ENCODE peak calls at places on chromosomes 3 and 15, in six cellular contexts. I is A549, S is HepG2, B is K562, G is GM12878, L is endothelial cell of umbilical vein. J is an unnamed sample.

GRCh38 chr3:129973853-129974252 is 667 bp upstream of the TRH start:
- DNase-seq in G (no peak), B (no peak), S (no peak), L (no peak), I (no peak), J (no peak)

GRCh38 chr3:125148836-125149235 is 63.7 kb downstream of the SLC12A8 start:
- DNase-seq in I (no peak), L (no peak), S (no peak), G (no peak), B (no peak), J (no peak)

GRCh38 chr3:58469096-58469495 is 22.8 kb upstream of the KCTD6 start:
- DNase-seq in G (no peak), L (no peak), I (no peak), S (no peak), B (no peak), J (no peak)

GRCh38 chr3:140355481-140355880 is 322.4 kb upstream of the TRIM42 start:
- DNase-seq in L (no peak), B (no peak), G (no peak), I (no peak), S (no peak), J (no peak)

GRCh38 chr3:13465236-13465958 is 14.7 kb upstream of the HDAC11 start:
- DNase-seq in B (no peak), G (no peak), I (no peak), L (no peak), S (no peak), J (no peak)

GRCh38 chr15:39579487-39580116 is 1.3 kb upstream of the THBS1 start:
- DNase-seq in S (peak), L (peak), I (peak), B (no peak), G (no peak), J (no peak)

GRCh38 chr3:52022323-52023100 is 26.8 kb upstream of the RPL29 start:
- DNase-seq in L (no peak), I (no peak), B (no peak), G (no peak), S (no peak), J (peak)

GRCh38 chr3:45212095-45212468 is 14.0 kb downstream of the TMEM158 start:
- DNase-seq in L (no peak), B (no peak), I (no peak), S (no peak), G (no peak), J (peak)

GRCh38 chr3:149702691-149703426 is 45.0 kb upstream of the WWTR1 start:
- DNase-seq in S (no peak), B (no peak), G (no peak), I (no peak), L (no peak), J (no peak)

GRCh38 chr15:92161039-92161670 is 232.5 kb upstream of the ST8SIA2 start:
- DNase-seq in I (no peak), L (no peak), B (no peak), G (peak), S (no peak), J (peak)

GRCh38 chr3:25604107-25604805 is 60.5 kb downstream of the TOP2B start:
- DNase-seq in I (peak), B (peak), G (no peak), S (no peak), L (peak), J (peak)

GRCh38 chr3:101850327-101851048 is 1.2 kb downstream of the NFKBIZ start:
- DNase-seq in G (peak), S (no peak), L (peak), B (no peak), I (no peak), J (peak)

GRCh38 chr3:16456784-16457415 is 56.6 kb downstream of the RFTN1 start:
- DNase-seq in L (no peak), S (no peak), B (no peak), G (no peak), I (peak), J (no peak)

GRCh38 chr3:73999501-73999900 is 374.8 kb upstream of the PDZRN3 start:
- DNase-seq in G (no peak), L (no peak), B (no peak), S (no peak), I (no peak), J (no peak)

GRCh38 chr3:101574388-101575156 is 592 bp downstream of the PCNP start:
- DNase-seq in L (peak), G (peak), B (no peak), S (peak), I (peak), J (peak)

GRCh38 chr15:54373332-54373731 is 395.1 kb downstream of the UNC13C start:
- DNase-seq in S (no peak), I (no peak), L (no peak), B (no peak), G (no peak), J (no peak)

GRCh38 chr15:54374184-54374947 is 396.1 kb downstream of the UNC13C start:
- DNase-seq in I (no peak), S (no peak), L (no peak), G (no peak), B (no peak), J (no peak)
- TF ChIP-seq MYC in I (no peak), S (no peak), L (no peak), G (no peak), B (no peak), J (no peak)

GRCh38 chr3:36741285-36741684 is 23.1 kb downstream of the DCLK3 start:
- DNase-seq in L (no peak), I (peak), B (no peak), S (no peak), G (no peak), J (no peak)
- TF ChIP-seq CTCF in L (no peak), I (peak), B (peak), S (peak), G (no peak), J (no peak)

DNA sequence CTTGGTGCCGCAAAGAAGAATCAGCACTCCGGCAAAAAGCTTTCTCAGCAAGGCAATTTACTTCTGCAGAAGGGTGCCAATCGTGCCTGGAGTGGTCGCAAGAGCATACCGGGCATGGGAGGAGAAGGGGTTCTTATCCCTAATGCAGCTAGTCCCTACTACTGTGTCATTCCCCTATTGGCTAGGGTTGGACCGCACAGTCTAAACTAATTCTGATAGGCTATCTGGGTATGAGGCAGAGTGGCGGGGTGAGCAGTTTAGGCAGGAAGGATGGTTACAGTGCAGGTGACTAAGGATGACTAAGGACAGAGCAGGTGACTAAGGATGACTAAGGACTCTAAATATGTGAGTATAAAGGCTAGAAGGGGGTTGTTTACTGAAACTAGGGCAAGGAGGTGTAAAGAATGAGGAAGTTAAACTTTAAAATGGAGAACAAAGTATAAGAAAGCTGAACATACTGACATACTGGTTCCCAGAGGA is 52.9 kb downstream of the PGBD4 start:
- DNase-seq in B (no peak), G (no peak), L (no peak), I (peak), S (no peak), J (peak)
- TF ChIP-seq MYC in B (no peak), G (no peak), L (no peak), I (no peak), S (no peak), J (no peak)

GRCh38 chr3:154781595-154781994 is 298.5 kb upstream of the MME start:
- DNase-seq in L (no peak), B (no peak), S (no peak), I (no peak), G (no peak), J (no peak)
- TF ChIP-seq CTCF in L (no peak), B (no peak), S (no peak), I (no peak), G (no peak), J (no peak)

DNA sequence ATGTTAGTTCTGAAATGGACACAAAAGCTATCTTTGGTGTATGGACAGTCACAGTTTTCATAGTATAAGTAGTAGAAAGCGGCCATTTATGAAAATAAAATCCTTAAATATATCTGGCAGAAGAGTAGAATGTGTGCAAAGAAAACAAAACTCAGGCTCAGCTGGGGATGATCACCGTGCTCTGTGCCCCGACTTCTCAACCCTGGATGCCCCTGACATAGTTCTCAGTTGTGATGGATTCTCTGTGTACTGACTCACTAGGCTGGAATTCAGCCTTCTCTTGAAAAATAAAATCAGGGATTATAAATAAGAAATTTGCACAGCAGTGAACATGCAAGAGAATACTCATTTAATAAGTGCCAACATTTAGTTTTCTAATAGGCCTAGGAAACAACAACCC is 925.1 kb upstream of the NR2F2 start:
- DNase-seq in L (peak), S (no peak), B (no peak), I (no peak), G (no peak), J (no peak)
- TF ChIP-seq MYC in L (no peak), S (no peak), B (no peak), I (no peak), G (no peak), J (no peak)